ENCODE peak calls at places on chromosomes 11 and 22, in six cellular contexts. P is HCT116, K is testis, Z is H1, Y is keratinocyte, E is left ventricle myocardium inferior. C is an unnamed sample. For H3K4me1, the result is how much of the 10 kb centered on the place peaks cover.

GRCh38 chr22:47014636-47014930 is 252.1 kb downstream of the TBC1D22A start:
- DNase-seq in P (no peak), K (no peak), Z (no peak), Y (no peak), E (no peak), C (peak)

GRCh38 chr11:3671334-3672254 is at the start of gene CHRNA10:
- DNase-seq in P (no peak), K (no peak), Z (no peak), Y (no peak), E (no peak), C (no peak)

GRCh38 chr11:86519064-86519911 is 144.6 kb downstream of the CCDC81 start:
- DNase-seq in P (no peak), K (peak), Z (no peak), Y (no peak), E (no peak), C (no peak)

GRCh38 chr11:1207451-1208360 is 15.2 kb upstream of the MUC5B start:
- DNase-seq in P (no peak), K (no peak), Z (no peak), Y (no peak), E (peak), C (peak)

GRCh38 chr11:30313580-30313979 is 9.3 kb upstream of the ARL14EP start:
- DNase-seq in P (no peak), K (no peak), Z (no peak), Y (no peak), E (no peak), C (no peak)

GRCh38 chr22:49067504-49067903 is 760.2 kb downstream of the BRD1 start:
- DNase-seq in P (no peak), K (no peak), Z (no peak), Y (no peak), E (no peak), C (no peak)

GRCh38 chr22:48498526-48499331 is 1328.9 kb downstream of the BRD1 start:
- DNase-seq in P (no peak), K (no peak), Z (no peak), Y (no peak), E (no peak), C (peak)

GRCh38 chr11:108818971-108819370 is 154.1 kb downstream of the DDX10 start:
- DNase-seq in P (no peak), K (no peak), Z (no peak), Y (no peak), E (no peak), C (no peak)

GRCh38 chr22:43811777-43812148 is 342 bp downstream of the EFCAB6 start:
- DNase-seq in P (no peak), K (no peak), Z (no peak), Y (no peak), E (no peak), C (no peak)

GRCh38 chr22:38572065-38572464 is 2.1 kb upstream of the DMC1 start:
- DNase-seq in P (peak), K (peak), Z (no peak), Y (no peak), E (no peak), C (no peak)

GRCh38 chr22:48927591-48927990 is 900.1 kb downstream of the BRD1 start:
- DNase-seq in P (no peak), K (no peak), Z (no peak), Y (no peak), E (no peak), C (no peak)

GRCh38 chr22:30246962-30247376 is 410 bp upstream of the LIF start:
- DNase-seq in P (no peak), K (no peak), Z (no peak), Y (no peak), E (no peak), C (no peak)
- TF ChIP-seq CTCF in P (no peak), K (no peak), Z (no peak), Y (no peak), E (no peak), C (no peak)

GRCh38 chr11:74442601-74443000 is 24.7 kb downstream of the KCNE3 start:
- DNase-seq in P (no peak), K (no peak), Z (no peak), Y (no peak), E (no peak), C (no peak)
- H3K27ac ChIP-seq in P (no peak), K (no peak), Z (no peak), Y (no peak), E (no peak), C (no peak)

GRCh38 chr22:50304528-50305392 is 2.7 kb downstream of the PLXNB2 start:
- DNase-seq in P (no peak), K (no peak), Z (no peak), Y (no peak), E (no peak), C (no peak)
- H3K4me1 ChIP-seq in P (half or more), K (half or more), Z (under half), Y (half or more), E (half or more), C (under half)

GRCh38 chr11:59106363-59107336 is at the start of gene FAM111B:
- DNase-seq in P (peak), K (peak), Z (no peak), Y (peak), E (peak), C (peak)

GRCh38 chr11:59097113-59097708 is 9.8 kb upstream of the FAM111B start:
- DNase-seq in P (peak), K (peak), Z (no peak), Y (no peak), E (peak), C (no peak)

DNA sequence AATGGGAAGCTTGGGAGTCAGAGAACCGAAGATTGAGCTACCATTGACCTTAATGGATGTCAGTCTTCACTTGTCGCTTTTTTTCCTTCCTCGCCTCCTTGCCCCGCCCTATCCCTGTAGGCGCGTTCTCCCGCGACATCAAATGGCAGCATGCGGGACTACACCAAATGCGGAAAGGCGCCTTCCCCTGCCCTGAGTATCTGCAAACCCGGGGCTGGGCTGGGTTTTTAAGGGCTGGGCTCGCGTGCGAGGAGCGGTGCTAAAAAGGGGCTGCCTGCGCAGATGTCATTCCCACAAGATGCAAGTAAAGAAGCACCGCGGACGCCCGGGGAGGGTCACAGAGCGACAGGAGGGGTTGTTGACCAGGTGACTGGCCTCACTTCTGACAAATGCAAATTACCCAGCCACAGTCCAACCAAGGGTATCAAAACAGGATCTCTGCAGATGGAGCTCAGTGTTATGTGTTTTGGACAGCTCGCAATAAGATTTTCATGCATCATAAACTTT is 4.7 kb upstream of the FAM111B start:
- DNase-seq in P (no peak), K (peak), Z (no peak), Y (no peak), E (peak), C (peak)
- TF ChIP-seq CTCF in P (no peak), K (peak), Z (peak), Y (peak), E (peak), C (no peak)

GRCh38 chr11:112058103-112058502 is 15.7 kb downstream of the PIH1D2 start:
- DNase-seq in P (no peak), K (no peak), Z (no peak), Y (no peak), E (no peak), C (no peak)

GRCh38 chr11:112062923-112063322 is 10.9 kb downstream of the PIH1D2 start:
- DNase-seq in P (no peak), K (no peak), Z (no peak), Y (no peak), E (no peak), C (no peak)

GRCh38 chr11:112051768-112052167 is 22.0 kb downstream of the PIH1D2 start:
- DNase-seq in P (no peak), K (no peak), Z (no peak), Y (no peak), E (no peak), C (no peak)

GRCh38 chr11:112057170-112057569 is 16.6 kb downstream of the PIH1D2 start:
- DNase-seq in P (no peak), K (no peak), Z (no peak), Y (no peak), E (no peak), C (no peak)
- H3K27ac ChIP-seq in P (no peak), K (no peak), Z (no peak), Y (no peak), E (no peak), C (no peak)

DNA sequence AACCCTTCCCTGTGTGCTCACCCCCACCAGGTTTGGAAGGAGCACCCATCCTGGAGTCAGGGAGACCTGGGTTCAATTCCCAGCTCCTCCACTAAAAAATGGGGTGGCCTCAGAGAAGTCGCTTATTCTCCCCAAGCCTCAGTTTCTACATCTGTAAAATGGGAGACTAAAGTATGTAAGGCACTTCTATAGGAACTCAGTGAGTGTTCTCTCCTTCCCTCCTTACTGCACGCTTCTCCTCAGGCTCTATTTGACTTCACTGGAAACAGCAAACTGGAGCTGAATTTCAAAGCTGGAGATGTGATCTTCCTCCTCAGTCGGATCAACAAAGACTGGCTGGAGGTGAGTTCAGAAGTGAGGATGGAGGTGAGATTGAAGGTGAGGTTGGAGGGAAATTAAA is 11.3 kb downstream of the NCF4 start:
- DNase-seq in P (no peak), K (no peak), Z (no peak), Y (no peak), E (no peak), C (no peak)
- H3K4me1 ChIP-seq in P (under half), K (under half), Z (under half), Y (under half), E (under half), C (under half)